ENCODE peak calls at places on chromosome 2, in seven cellular contexts. B is HCEC 1CT, J is GM23248, U is GDM1, Y is ELF-1, I is GM12891, F is GM23338. D is an unnamed sample.

GRCh38 chr2:192535956-192536685 is 341.4 kb upstream of the TMEFF2 start:
- DNase-seq in U (no peak), B (no peak), Y (no peak), J (no peak), I (no peak), F (no peak), D (no peak)

GRCh38 chr2:104919127-104919526 is 65.2 kb downstream of the POU3F3 start:
- DNase-seq in F (no peak), Y (no peak), J (peak), I (no peak), B (no peak), U (no peak), D (no peak)

GRCh38 chr2:111186933-111187332 is 66.2 kb downstream of the BCL2L11 start:
- DNase-seq in U (no peak), B (no peak), I (no peak), J (no peak), F (peak), Y (no peak), D (no peak)

GRCh38 chr2:33607905-33608304 is 8.8 kb upstream of the FAM98A start:
- DNase-seq in B (no peak), I (no peak), J (no peak), F (peak), Y (no peak), U (no peak), D (no peak)

GRCh38 chr2:201779996-201780673 is 598 bp downstream of the ALS2 start:
- DNase-seq in B (peak), F (peak), U (no peak), Y (no peak), I (no peak), J (peak), D (no peak)

GRCh38 chr2:200138386-200139184 is 167.9 kb upstream of the SPATS2L start:
- DNase-seq in F (no peak), I (no peak), Y (no peak), U (no peak), J (no peak), B (no peak), D (no peak)

GRCh38 chr2:25373269-25373981 is 31.7 kb upstream of the DNMT3A start:
- DNase-seq in F (no peak), I (no peak), U (no peak), J (no peak), B (no peak), Y (no peak), D (no peak)

GRCh38 chr2:239654266-239654665 is 253.4 kb upstream of the HDAC4 start:
- DNase-seq in U (no peak), F (no peak), Y (no peak), I (no peak), B (no peak), J (no peak), D (no peak)

GRCh38 chr2:107801498-107801897 is 25.2 kb upstream of the RGPD4 start:
- DNase-seq in I (no peak), J (no peak), B (no peak), U (no peak), F (peak), Y (no peak), D (no peak)

GRCh38 chr2:120406566-120406965 is 60.6 kb downstream of the INHBB start:
- DNase-seq in B (no peak), F (no peak), I (no peak), Y (no peak), J (no peak), U (no peak), D (no peak)

GRCh38 chr2:127305985-127306585 is 12.1 kb upstream of the ERCC3 start:
- DNase-seq in Y (no peak), I (no peak), F (no peak), B (no peak), U (no peak), J (peak), D (no peak)

D was measured in KG1.